ENCODE peak calls at places on chromosomes 6 and 20, in six cellular contexts. T, Q, D, A, Z and X are unnamed samples.

GRCh38 chr6:8707956-8708772 is 272.8 kb upstream of the SLC35B3 start:
- DNase-seq in T (no peak), Q (no peak), D (no peak), A (no peak), Z (no peak), X (peak; percentile 31)

GRCh38 chr6:3523966-3524365 is 67.1 kb upstream of the SLC22A23 start:
- DNase-seq in T (no peak), Q (no peak), D (no peak), A (no peak), Z (no peak), X (no peak)

GRCh38 chr20:40471261-40471629 is 217.8 kb downstream of the MAFB start:
- DNase-seq in T (no peak), Q (no peak), D (no peak), A (no peak), Z (no peak), X (no peak)

GRCh38 chr6:168385380-168385779 is 55.6 kb upstream of the SMOC2 start:
- DNase-seq in T (no peak), Q (no peak), D (no peak), A (no peak), Z (no peak), X (no peak)

GRCh38 chr6:157181649-157182048 is 141.7 kb downstream of the TMEM242 start:
- DNase-seq in T (no peak), Q (no peak), D (no peak), A (no peak), Z (no peak), X (no peak)

GRCh38 chr6:15546591-15546990 is 116.2 kb downstream of the DTNBP1 start:
- DNase-seq in T (no peak), Q (no peak), D (no peak), A (no peak), Z (no peak), X (no peak)

GRCh38 chr6:85911067-85911466 is 268.4 kb upstream of the SYNCRIP start:
- DNase-seq in T (no peak), Q (no peak), D (no peak), A (no peak), Z (no peak), X (no peak)

GRCh38 chr6:2938632-2939083 is 32.7 kb downstream of the SERPINB6 start:
- DNase-seq in T (no peak), Q (no peak), D (no peak), A (no peak), Z (no peak), X (no peak)

GRCh38 chr20:4369798-4370124 is 351.9 kb upstream of the PRND start:
- DNase-seq in T (no peak), Q (no peak), D (no peak), A (peak; percentile 31), Z (no peak), X (no peak)

GRCh38 chr6:157994126-157994795 is 12.6 kb downstream of the SYNJ2 start:
- DNase-seq in T (no peak), Q (no peak), D (no peak), A (no peak), Z (no peak), X (no peak)

GRCh38 chr20:64146936-64147451 is 17.3 kb upstream of the MYT1 start:
- DNase-seq in T (no peak), Q (peak; percentile 13), D (no peak), A (no peak), Z (no peak), X (no peak)

GRCh38 chr6:168292911-168293310 is 26.7 kb downstream of the DACT2 start:
- DNase-seq in T (no peak), Q (no peak), D (no peak), A (no peak), Z (no peak), X (no peak)

GRCh38 chr6:38391206-38391908 is 248.4 kb downstream of the BTBD9 start:
- DNase-seq in T (no peak), Q (no peak), D (no peak), A (no peak), Z (no peak), X (no peak)

GRCh38 chr6:157774153-157775135 is 48.6 kb upstream of the SNX9 start:
- DNase-seq in T (no peak), Q (no peak), D (no peak), A (no peak), Z (no peak), X (no peak)

GRCh38 chr6:164859791-164860190 is 449.6 kb downstream of the C6orf118 start:
- DNase-seq in T (no peak), Q (no peak), D (no peak), A (no peak), Z (no peak), X (no peak)

GRCh38 chr6:112296122-112296521 is 41.8 kb upstream of the LAMA4 start:
- DNase-seq in T (no peak), Q (no peak), D (no peak), A (no peak), Z (no peak), X (peak; percentile 58)

GRCh38 chr6:169959129-169960002 is 207.9 kb downstream of the ERMARD start:
- DNase-seq in T (no peak), Q (no peak), D (no peak), A (no peak), Z (peak; percentile 13), X (no peak)

GRCh38 chr20:51506527-51507356 is 35.8 kb downstream of the NFATC2 start:
- DNase-seq in T (no peak), Q (no peak), D (no peak), A (no peak), Z (no peak), X (no peak)

GRCh38 chr6:5626727-5627426 is 365.6 kb downstream of the FARS2 start:
- DNase-seq in T (no peak), Q (no peak), D (no peak), A (no peak), Z (no peak), X (no peak)

GRCh38 chr6:5657684-5658429 is 348.9 kb downstream of the NRN1 start:
- DNase-seq in T (no peak), Q (no peak), D (no peak), A (no peak), Z (no peak), X (no peak)

GRCh38 chr6:21712213-21712612 is 118.7 kb downstream of the SOX4 start:
- DNase-seq in T (no peak), Q (no peak), D (no peak), A (no peak), Z (no peak), X (no peak)

GRCh38 chr6:9537381-9537780 is 877.5 kb downstream of the TFAP2A start:
- DNase-seq in T (no peak), Q (no peak), D (no peak), A (no peak), Z (no peak), X (no peak)

GRCh38 chr6:10202111-10202510 is 212.8 kb downstream of the TFAP2A start:
- DNase-seq in T (no peak), Q (no peak), D (no peak), A (no peak), Z (no peak), X (no peak)

GRCh38 chr6:7045331-7045730 is 62.4 kb upstream of the RREB1 start:
- DNase-seq in T (no peak), Q (no peak), D (no peak), A (no peak), Z (no peak), X (no peak)

GRCh38 chr6:169145476-169145875 is 108.2 kb downstream of the THBS2 start:
- DNase-seq in T (no peak), Q (no peak), D (no peak), A (no peak), Z (no peak), X (peak; percentile 38)

GRCh38 chr20:9214676-9215075 is 145.8 kb downstream of the PLCB4 start:
- DNase-seq in T (no peak), Q (no peak), D (no peak), A (no peak), Z (no peak), X (peak; percentile 86)

GRCh38 chr6:32968093-32968769 is at the start of gene BRD2:
- DNase-seq in T (peak; percentile 90), Q (peak; percentile 97), D (peak; percentile 94), A (peak; percentile 92), Z (peak; percentile 93), X (peak; percentile 95)

GRCh38 chr6:111124406-111124805 is 37.1 kb downstream of the SLC16A10 start:
- DNase-seq in T (no peak), Q (no peak), D (no peak), A (no peak), Z (no peak), X (no peak)

GRCh38 chr6:89079611-89080213 is 839 bp upstream of the PNRC1 start:
- DNase-seq in T (peak; percentile 6), Q (peak; percentile 63), D (peak; percentile 37), A (no peak), Z (peak; percentile 21), X (peak; percentile 59)